ENCODE peak calls at places on chromosomes 2 and 18, in eight cellular contexts. U is MM.1S; O is gastrocnemius medialis; J is neural progenitor cell; I is stomach; S is naive thymus-derived CD4-positive, alpha-beta T cell; H is RWPE2; P is cardiac muscle cell. N is an unnamed sample.

GRCh38 chr2:152336103-152336853 is 1.3 kb downstream of the FMNL2 start:
- DNase-seq in H (no peak), J (peak; percentile 71), O (peak; percentile 57), I (peak; percentile 58), S (no peak), P (peak; percentile 49), U (peak; percentile 60), N (no peak)

GRCh38 chr2:121008978-121009377 is 273.3 kb downstream of the GLI2 start:
- DNase-seq in P (peak; percentile 37), I (no peak), H (no peak), U (no peak), S (no peak), J (peak; percentile 49), O (no peak), N (no peak)

GRCh38 chr2:40803900-40804299 is 352.0 kb upstream of the SLC8A1 start:
- DNase-seq in J (no peak), H (no peak), O (no peak), S (no peak), P (no peak), U (no peak), I (no peak), N (no peak)

GRCh38 chr18:48958951-48959350 is 8.2 kb upstream of the SMAD7 start:
- DNase-seq in J (no peak), I (no peak), O (no peak), P (no peak), S (no peak), H (no peak), U (no peak), N (no peak)

GRCh38 chr2:222652856-222653255 is 3.0 kb downstream of the FARSB start:
- DNase-seq in H (no peak), J (no peak), I (no peak), S (no peak), P (no peak), U (no peak), O (no peak), N (no peak)

GRCh38 chr2:11998218-11998617 is 251.8 kb downstream of the LPIN1 start:
- DNase-seq in U (no peak), H (no peak), I (no peak), P (no peak), O (no peak), J (no peak), S (peak; percentile 34), N (no peak)

GRCh38 chr2:100056478-100056877 is 85.9 kb downstream of the AFF3 start:
- DNase-seq in O (no peak), P (no peak), H (no peak), S (no peak), I (no peak), J (no peak), U (no peak), N (no peak)

GRCh38 chr18:39938678-39939077 is 2016.4 kb upstream of the PIK3C3 start:
- DNase-seq in O (no peak), P (peak; percentile 10), I (no peak), H (no peak), J (no peak), U (no peak), S (no peak), N (no peak)

GRCh38 chr2:239682518-239682917 is 281.7 kb upstream of the HDAC4 start:
- DNase-seq in H (no peak), P (no peak), I (no peak), S (no peak), U (no peak), J (no peak), O (no peak), N (no peak)

DNA sequence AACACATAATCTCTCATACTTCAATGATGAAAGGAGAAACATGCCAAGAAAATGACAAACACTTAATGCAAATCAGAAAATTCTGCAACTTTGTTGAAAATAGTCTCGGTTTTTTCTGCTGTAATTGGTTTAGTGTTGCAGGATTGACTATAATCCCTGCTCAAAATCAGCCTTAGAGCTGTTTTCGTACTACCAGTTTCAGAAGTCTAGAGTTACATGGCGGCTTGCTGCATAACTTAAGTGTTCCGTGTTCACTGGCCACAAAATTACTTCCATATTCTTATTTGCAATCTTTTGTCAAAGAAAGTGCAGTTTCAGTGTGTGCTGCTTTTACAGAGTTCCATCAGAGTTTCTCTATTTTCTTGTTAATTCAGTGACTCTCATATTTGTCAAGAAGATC is 48.9 kb upstream of the ITGAV start:
- DNase-seq in H (no peak), J (peak; percentile 11), U (no peak), O (no peak), S (no peak), P (no peak), I (no peak), N (no peak)
- H3K4me3 ChIP-seq in H (no peak overlapping the region), J (no peak overlapping the region), U (no peak overlapping the region), O (no peak overlapping the region), S (no peak overlapping the region), P (no peak overlapping the region), I (no peak overlapping the region), N (no peak overlapping the region)

DNA sequence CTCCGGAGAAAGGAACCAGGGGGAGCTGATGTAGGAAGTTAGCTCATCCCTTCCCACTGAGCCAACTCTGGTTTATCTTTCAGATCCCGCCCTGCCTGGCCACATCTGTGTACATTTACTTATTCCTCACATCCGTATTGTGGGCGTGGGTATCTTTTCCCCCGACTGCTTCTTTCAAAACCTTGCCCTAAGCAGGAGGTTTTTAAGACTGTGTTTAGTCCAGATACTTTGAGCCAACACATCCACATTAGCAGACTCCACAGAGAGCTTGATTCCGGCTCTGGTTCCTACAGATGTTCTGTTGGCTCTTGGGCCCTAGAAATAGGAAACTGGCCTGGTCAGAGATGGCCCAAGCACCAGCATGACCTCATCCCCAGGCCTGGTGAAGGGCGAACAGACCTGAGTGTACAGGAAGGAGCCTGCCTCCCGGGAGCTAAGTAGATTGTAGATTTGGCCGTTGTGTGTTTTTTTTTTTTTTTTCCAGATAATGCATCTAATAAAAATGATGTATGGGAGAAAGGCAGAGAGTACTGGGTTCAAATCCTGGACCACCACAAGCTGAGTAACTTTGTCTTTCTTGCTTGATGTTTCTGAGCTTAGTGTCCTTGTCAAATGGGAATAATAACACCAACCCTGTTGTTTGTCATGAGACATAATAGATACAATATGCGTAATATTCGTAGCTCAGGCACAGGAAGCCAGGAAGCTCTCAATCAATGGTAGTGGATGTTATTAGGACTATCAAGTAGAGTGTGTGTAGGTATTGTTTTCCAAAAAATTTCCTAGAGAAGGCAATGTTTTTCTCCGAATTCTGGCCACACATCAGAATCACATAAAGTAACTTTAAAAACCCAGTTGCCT is 92.3 kb downstream of the PRKCE start:
- DNase-seq in I (no peak), U (no peak), P (no peak), S (no peak), H (no peak), J (no peak), O (peak; percentile 40), N (no peak)
- H3K27ac ChIP-seq in I (peak overlapping the region; percentile 43), U (no peak overlapping the region), P (no peak overlapping the region), S (no peak overlapping the region), H (no peak overlapping the region), J (no peak overlapping the region), O (peak overlapping the region; percentile 59), N (no peak overlapping the region)

GRCh38 chr2:172931256-172931894 is 144.3 kb upstream of the MAP3K20 start:
- DNase-seq in O (no peak), J (peak; percentile 54), U (no peak), I (no peak), S (peak; percentile 2), P (peak; percentile 7), H (no peak), N (no peak)
- H3K4me3 ChIP-seq in O (peak overlapping the region; percentile 11), J (peak overlapping the region; percentile 17), U (no peak overlapping the region), I (no peak overlapping the region), S (no peak overlapping the region), P (no peak overlapping the region), H (no peak overlapping the region), N (no peak overlapping the region)

GRCh38 chr2:150228936-150229335 is 258.5 kb downstream of the RND3 start:
- DNase-seq in I (no peak), U (no peak), P (no peak), J (no peak), O (no peak), H (no peak), S (no peak), N (no peak)
- H3K27ac ChIP-seq in I (no peak overlapping the region), U (no peak overlapping the region), P (no peak overlapping the region), J (no peak overlapping the region), O (no peak overlapping the region), H (no peak overlapping the region), S (no peak overlapping the region), N (no peak overlapping the region)

GRCh38 chr18:13641551-13642439 is 84.6 kb downstream of the FAM210A start:
- DNase-seq in O (no peak), I (no peak), U (no peak), P (no peak), H (no peak), J (no peak), S (no peak), N (no peak)
- H3K4me3 ChIP-seq in O (peak overlapping the region; percentile 47), I (peak overlapping the region; percentile 40), U (no peak overlapping the region), P (no peak overlapping the region), H (peak overlapping the region; percentile 4), J (no peak overlapping the region), S (no peak overlapping the region), N (peak overlapping the region; percentile 32)

GRCh38 chr18:11587432-11587831 is 22.0 kb upstream of the SLC35G4 start:
- DNase-seq in U (peak; percentile 48), J (no peak), I (no peak), S (no peak), O (no peak), H (no peak), P (no peak), N (no peak)
- H3K27ac ChIP-seq in U (peak overlapping the region; percentile 56), J (no peak overlapping the region), I (no peak overlapping the region), S (no peak overlapping the region), O (no peak overlapping the region), H (no peak overlapping the region), P (no peak overlapping the region), N (no peak overlapping the region)

N was measured in iPS DF 6.9.